ENCODE peak calls at places on chromosomes 6 and 20, in nine cellular contexts. R is pulmonary artery endothelial cell, H is AML-193, B is adrenal gland, K is transverse colon, P is posterior cingulate gyrus, O is putamen, I is head of caudate nucleus, E is body of pancreas. X is an unnamed sample.

GRCh38 chr6:5677219-5678000 is 329.3 kb downstream of the NRN1 start:
- DNase-seq in B (no peak), R (no peak), H (no peak), K (peak), O (no peak), E (no peak), I (no peak), P (no peak), X (no peak)

GRCh38 chr20:51747182-51747911 is 20.8 kb downstream of the ATP9A start:
- DNase-seq in I (no peak), B (no peak), E (no peak), O (no peak), H (no peak), R (no peak), P (no peak), K (peak), X (no peak)

GRCh38 chr20:12847862-12848261 is 160.9 kb upstream of the SPTLC3 start:
- DNase-seq in K (no peak), R (no peak), E (no peak), I (peak), P (no peak), O (peak), H (no peak), B (no peak), X (no peak)

GRCh38 chr6:52000064-52000463 is 87.3 kb downstream of the PKHD1 start:
- DNase-seq in I (no peak), K (no peak), O (no peak), B (no peak), H (no peak), R (no peak), P (no peak), E (no peak), X (no peak)

GRCh38 chr20:61666471-61666832 is 399.2 kb downstream of the TAF4 start:
- DNase-seq in B (no peak), P (no peak), O (no peak), I (no peak), H (no peak), R (no peak), E (no peak), K (no peak), X (no peak)

GRCh38 chr6:37516076-37516919 is 16.6 kb upstream of the CCDC167 start:
- DNase-seq in B (peak), K (peak), H (peak), O (peak), P (peak), E (peak), R (no peak), I (peak), X (peak)

GRCh38 chr20:57738053-57738452 is 28.2 kb upstream of the PMEPA1 start:
- DNase-seq in E (no peak), O (no peak), R (no peak), I (no peak), B (no peak), K (no peak), H (no peak), P (no peak), X (no peak)

GRCh38 chr20:14553774-14554524 is 216.5 kb upstream of the FLRT3 start:
- DNase-seq in O (no peak), K (no peak), P (no peak), R (no peak), E (no peak), H (no peak), B (no peak), I (no peak), X (no peak)

GRCh38 chr6:3232017-3232838 is 4.8 kb upstream of the TUBB2B start:
- DNase-seq in R (no peak), I (no peak), K (no peak), E (no peak), P (peak), O (no peak), B (no peak), H (no peak), X (no peak)

GRCh38 chr6:39088331-39088730 is 26.7 kb downstream of the SAYSD1 start:
- DNase-seq in B (peak), O (no peak), R (peak), H (no peak), K (no peak), P (no peak), E (peak), I (peak), X (no peak)